ENCODE peak calls at places on chromosomes 3 and 15, in nine cellular contexts. G, Q, C, B, V, O, D, H and W are unnamed samples.

GRCh38 chr3:60742606-60743145 is 508.6 kb downstream of the FHIT start:
- DNase-seq in H (no peak), G (no peak), Q (no peak), B (no peak), V (no peak), O (no peak), D (peak), C (peak), W (no peak)

GRCh38 chr3:112376996-112377395 is 44.0 kb downstream of the CD200 start:
- DNase-seq in Q (no peak), H (no peak), B (no peak), D (no peak), O (no peak), C (no peak), V (no peak), G (no peak), W (no peak)

GRCh38 chr3:61559108-61559731 is 2.2 kb upstream of the PTPRG start:
- DNase-seq in D (no peak), V (no peak), G (no peak), C (no peak), Q (no peak), H (no peak), O (no peak), B (no peak), W (no peak)

GRCh38 chr3:120062474-120062873 is 31.8 kb downstream of the GSK3B start:
- DNase-seq in Q (no peak), H (no peak), D (no peak), B (no peak), O (no peak), V (no peak), G (no peak), C (no peak), W (no peak)

GRCh38 chr3:126030455-126030854 is 53.5 kb downstream of the SLC41A3 start:
- DNase-seq in C (no peak), G (no peak), O (no peak), H (no peak), V (peak), B (peak), Q (no peak), D (no peak), W (no peak)

GRCh38 chr3:109685084-109686079 is 348.0 kb upstream of the DPPA4 start:
- DNase-seq in H (no peak), O (peak), G (peak), B (peak), V (no peak), C (peak), D (no peak), Q (peak), W (peak)

GRCh38 chr3:121913305-121913704 is 19.1 kb downstream of the SLC15A2 start:
- DNase-seq in O (no peak), H (no peak), B (no peak), Q (no peak), D (no peak), V (no peak), G (no peak), C (no peak), W (no peak)

GRCh38 chr3:150508401-150508800 is 37.9 kb downstream of the SERP1 start:
- DNase-seq in B (no peak), O (no peak), H (no peak), C (no peak), Q (no peak), D (no peak), G (no peak), V (no peak), W (no peak)

GRCh38 chr3:159866201-159866746 is 122.4 kb upstream of the IL12A start:
- DNase-seq in C (no peak), H (no peak), O (no peak), B (no peak), V (no peak), Q (no peak), G (no peak), D (no peak), W (no peak)

DNA sequence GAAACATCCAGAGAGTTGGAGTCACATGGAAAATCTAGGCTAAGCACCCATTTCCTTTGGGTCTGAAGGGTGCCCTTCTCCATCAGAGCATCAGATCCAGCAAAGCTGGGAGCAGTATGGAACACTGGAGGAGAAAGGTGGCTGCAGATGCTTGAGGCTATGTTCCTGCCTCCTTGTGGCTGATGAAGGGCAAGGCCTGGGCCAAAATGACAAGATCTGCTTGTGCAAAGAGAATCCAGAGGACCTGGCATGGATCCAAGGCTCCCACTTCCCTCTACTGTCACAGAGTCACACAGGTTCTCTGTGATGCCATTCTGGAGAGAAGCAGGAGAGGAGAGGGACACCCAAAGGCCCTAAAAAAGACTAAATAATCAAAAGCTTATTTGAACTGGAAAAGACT is 9.2 kb upstream of the ATP8B4 start:
- DNase-seq in D (no peak), Q (peak), B (peak), V (peak), G (no peak), H (no peak), C (no peak), O (peak), W (peak)
- TF ChIP-seq EP300 in D (no peak), Q (no peak), B (no peak), V (no peak), G (no peak), H (no peak), C (no peak), O (no peak), W (no peak)

DNA sequence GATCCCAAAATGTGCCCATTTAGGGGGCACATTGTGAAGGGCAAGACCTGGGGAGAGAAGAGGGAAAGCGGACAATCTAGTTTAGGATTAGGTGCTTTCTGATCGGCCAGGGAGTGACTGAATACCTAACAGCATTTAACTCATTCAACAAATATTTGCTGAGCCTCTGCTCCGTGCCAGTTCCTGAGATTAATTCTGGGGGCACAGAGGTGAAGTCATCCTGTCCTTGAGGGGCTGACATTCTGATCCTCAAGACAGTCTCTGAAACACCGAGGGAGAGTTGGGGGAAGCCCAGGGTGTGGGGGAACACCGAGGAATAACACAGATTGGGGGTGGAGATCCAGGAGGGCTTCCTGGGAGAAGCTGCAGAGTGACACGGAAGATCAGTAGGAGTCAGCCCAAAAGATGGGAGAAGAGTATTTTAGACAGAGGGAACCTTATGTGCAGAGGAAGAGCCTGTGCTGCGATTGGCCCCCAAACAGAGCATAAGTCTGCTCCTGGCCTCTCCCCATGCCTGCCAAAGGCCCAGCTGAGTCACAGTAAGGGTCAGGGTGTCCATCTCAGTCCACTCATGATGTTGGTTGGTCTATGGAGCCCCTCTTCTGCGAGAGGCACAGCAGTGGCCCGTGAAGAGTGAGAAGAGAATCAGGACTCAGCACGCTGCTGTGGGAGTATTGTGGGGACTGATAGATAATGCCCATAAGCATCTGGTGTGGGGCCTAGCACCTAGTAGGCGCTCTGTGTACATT is 60.2 kb downstream of the AMOTL2 start:
- DNase-seq in C (no peak), G (no peak), D (peak), V (no peak), H (no peak), O (no peak), Q (no peak), B (no peak), W (no peak)
- H3K27ac ChIP-seq in C (peak), G (peak), D (peak), V (peak), H (no peak), O (peak), Q (peak), B (peak), W (peak)

GRCh38 chr3:101533603-101533968 is 20.6 kb upstream of the SENP7 start:
- DNase-seq in G (no peak), Q (no peak), B (no peak), D (no peak), C (no peak), V (no peak), O (no peak), H (no peak), W (no peak)

GRCh38 chr3:101532783-101533602 is 20.0 kb upstream of the SENP7 start:
- DNase-seq in G (no peak), D (no peak), O (no peak), V (no peak), H (no peak), Q (no peak), C (no peak), B (no peak), W (no peak)

GRCh38 chr3:101531473-101532086 is 18.6 kb upstream of the SENP7 start:
- DNase-seq in D (no peak), G (no peak), C (no peak), H (no peak), B (no peak), V (no peak), Q (no peak), O (no peak), W (no peak)

GRCh38 chr3:101535221-101535620 is 22.2 kb upstream of the SENP7 start:
- DNase-seq in D (no peak), G (no peak), Q (no peak), O (no peak), C (no peak), V (no peak), B (no peak), H (no peak), W (no peak)

DNA sequence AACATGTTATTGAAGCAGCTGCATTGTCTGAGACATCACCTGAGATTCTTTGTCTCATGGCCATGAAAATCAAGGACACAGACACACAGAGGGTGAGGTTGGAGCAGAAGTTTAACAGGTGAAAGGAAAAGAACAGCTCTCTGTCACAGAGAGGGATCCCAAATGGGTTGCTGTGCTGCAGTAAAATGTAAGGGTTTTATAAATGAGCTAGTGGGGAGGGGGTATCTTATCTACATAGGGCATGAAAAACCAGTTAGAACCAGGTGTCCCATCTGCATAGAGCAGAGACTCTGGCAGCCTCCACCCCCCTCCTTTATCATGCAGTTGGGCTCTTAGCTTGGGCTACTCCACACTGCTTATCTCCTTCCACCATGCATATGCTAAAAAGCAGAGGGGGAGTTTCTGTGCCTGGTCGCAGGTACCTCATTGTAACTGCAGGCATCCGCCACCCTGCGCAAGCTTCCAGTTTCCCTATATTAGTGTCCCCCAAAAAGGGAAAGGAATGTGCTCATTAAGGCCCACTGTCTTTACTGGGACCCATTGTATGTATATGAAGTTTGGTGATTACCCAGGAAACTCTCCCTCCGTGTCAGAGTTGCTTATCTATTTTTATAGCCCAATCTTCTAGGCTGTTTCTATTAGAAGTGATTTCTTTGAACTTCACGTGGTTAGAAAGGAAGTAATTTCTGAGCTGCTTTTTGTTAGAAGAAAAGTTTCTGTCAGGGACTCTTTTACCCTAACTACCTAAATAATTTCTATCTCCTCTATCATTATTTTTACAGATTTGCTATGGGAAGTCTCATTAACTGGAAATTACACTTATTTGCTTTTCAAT is 17.4 kb upstream of the SENP7 start:
- DNase-seq in Q (no peak), V (no peak), C (no peak), D (no peak), O (no peak), G (no peak), B (no peak), H (no peak), W (no peak)
- TF ChIP-seq POLR2A in Q (no peak), V (no peak), C (no peak), D (no peak), O (no peak), G (no peak), B (no peak), H (no peak), W (no peak)

GRCh38 chr3:12991481-12991837 is 81.8 kb downstream of the IQSEC1 start:
- DNase-seq in G (no peak), H (no peak), O (no peak), B (no peak), Q (no peak), D (no peak), V (no peak), C (no peak), W (no peak)

GRCh38 chr3:12993623-12994356 is 79.4 kb downstream of the IQSEC1 start:
- DNase-seq in V (no peak), Q (no peak), O (peak), B (peak), D (no peak), G (peak), H (no peak), C (peak), W (peak)

GRCh38 chr3:12993022-12993622 is 80.1 kb downstream of the IQSEC1 start:
- DNase-seq in V (no peak), Q (no peak), G (no peak), C (peak), H (no peak), O (peak), D (peak), B (no peak), W (no peak)

GRCh38 chr3:12991861-12992281 is 81.4 kb downstream of the IQSEC1 start:
- DNase-seq in V (no peak), O (peak), B (peak), C (no peak), D (peak), Q (no peak), H (no peak), G (no peak), W (no peak)

DNA sequence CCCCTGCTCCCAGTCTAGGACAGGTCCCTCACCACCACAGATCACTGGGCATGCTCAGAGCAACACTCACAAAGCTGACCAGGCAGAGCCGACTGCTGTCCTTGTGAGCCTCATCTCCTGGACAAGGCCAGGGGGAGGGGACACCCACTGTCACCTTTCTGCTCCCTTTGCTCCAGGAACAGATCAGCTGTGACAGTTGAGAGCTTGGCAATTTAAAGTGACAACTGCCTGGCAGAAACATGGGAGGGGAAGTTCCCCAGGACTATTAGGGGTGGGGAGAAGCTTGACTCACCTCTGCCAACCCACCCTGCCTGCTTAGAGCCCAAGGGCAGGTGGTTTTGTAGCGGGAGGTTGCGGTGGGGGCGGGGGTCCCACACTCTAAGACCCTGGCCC is 80.6 kb downstream of the IQSEC1 start:
- DNase-seq in B (no peak), Q (no peak), V (no peak), C (no peak), G (no peak), H (no peak), O (peak), D (peak), W (no peak)
- TF ChIP-seq EP300 in B (no peak), Q (no peak), V (no peak), C (no peak), G (no peak), H (no peak), O (no peak), D (no peak), W (no peak)

DNA sequence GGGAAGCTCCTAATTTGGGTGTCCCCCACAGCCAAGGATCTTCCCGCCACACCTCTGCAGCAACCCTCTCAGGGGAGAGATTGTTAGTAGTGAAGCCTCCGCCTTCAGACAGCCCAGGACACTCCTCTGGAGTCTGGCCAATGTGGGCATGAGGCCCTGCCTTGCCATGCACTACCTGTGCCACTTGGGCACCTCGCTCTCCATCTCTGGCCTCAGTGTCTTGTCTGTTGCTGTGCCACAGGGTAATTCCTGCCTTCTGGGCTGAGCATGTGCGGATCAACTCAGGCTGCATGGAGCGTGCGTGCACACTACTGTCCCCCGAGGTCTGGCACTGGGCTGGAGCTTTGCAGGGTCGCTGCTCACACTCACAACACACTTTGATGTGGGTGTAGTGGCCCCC is 7.9 kb upstream of the MESP1 start:
- DNase-seq in V (no peak), G (no peak), D (no peak), Q (no peak), C (no peak), B (no peak), H (no peak), O (no peak), W (no peak)
- H3K27ac ChIP-seq in V (no peak), G (no peak), D (no peak), Q (no peak), C (no peak), B (no peak), H (no peak), O (no peak), W (no peak)

GRCh38 chr3:167734498-167735232 is at the start of gene PDCD10:
- DNase-seq in C (peak), G (peak), H (peak), Q (peak), B (peak), V (peak), O (peak), D (peak), W (peak)
- TF ChIP-seq POLR2A in C (peak), G (peak), H (peak), Q (peak), B (no peak), V (no peak), O (peak), D (peak), W (peak)

GRCh38 chr3:18725668-18726407 is 300.7 kb upstream of the SATB1 start:
- DNase-seq in B (no peak), H (no peak), G (no peak), O (no peak), C (no peak), Q (no peak), D (no peak), V (no peak), W (no peak)
- TF ChIP-seq EP300 in B (no peak), H (no peak), G (no peak), O (no peak), C (no peak), Q (no peak), D (no peak), V (no peak), W (no peak)